ENCODE peak calls at places on chromosomes 3 and 15, in five cellular contexts. X is bronchial epithelial cell, S is endodermal cell, W is fibroblast of pulmonary artery, H is epithelial cell of esophagus. U is an unnamed sample.

GRCh38 chr3:27752926-27753325 is 30.8 kb upstream of the EOMES start:
- DNase-seq in X (no peak), S (no peak), W (no peak), H (no peak), U (no peak)

GRCh38 chr3:56484525-56485024 is 16.3 kb upstream of the ERC2 start:
- DNase-seq in X (no peak), S (no peak), W (no peak), H (no peak), U (no peak)

GRCh38 chr3:128998532-128998931 is 2.6 kb upstream of the EFCC1 start:
- DNase-seq in X (no peak), S (no peak), W (no peak), H (no peak), U (no peak)

GRCh38 chr3:54206874-54207273 is 84.5 kb downstream of the CACNA2D3 start:
- DNase-seq in X (no peak), S (peak), W (no peak), H (no peak), U (no peak)

GRCh38 chr15:34855397-34855796 is 60.0 kb upstream of the ACTC1 start:
- DNase-seq in X (peak), S (no peak), W (peak), H (peak), U (no peak)

GRCh38 chr3:16496408-16497222 is 16.9 kb downstream of the RFTN1 start:
- DNase-seq in X (peak), S (no peak), W (peak), H (peak), U (no peak)

GRCh38 chr15:86877171-86877631 is 797.5 kb downstream of the AGBL1 start:
- DNase-seq in X (no peak), S (no peak), W (no peak), H (peak), U (no peak)

GRCh38 chr3:170154084-170154483 is 27.4 kb downstream of the PHC3 start:
- DNase-seq in X (peak), S (no peak), W (peak), H (no peak), U (no peak)

GRCh38 chr15:33021806-33022389 is 172.6 kb downstream of the FMN1 start:
- DNase-seq in X (peak), S (no peak), W (peak), H (peak), U (no peak)

GRCh38 chr3:184981071-184981470 is 169.1 kb downstream of the VPS8 start:
- DNase-seq in X (no peak), S (no peak), W (no peak), H (no peak), U (no peak)

GRCh38 chr3:149494759-149495580 is 20.5 kb downstream of the TM4SF4 start:
- DNase-seq in X (peak), S (no peak), W (no peak), H (peak), U (no peak)

GRCh38 chr3:9553021-9553948 is at the start of gene LHFPL4:
- DNase-seq in X (no peak), S (peak), W (no peak), H (no peak), U (no peak)

GRCh38 chr3:172559029-172559428 is 35.8 kb upstream of the TNFSF10 start:
- DNase-seq in X (no peak), S (no peak), W (no peak), H (no peak), U (no peak)

GRCh38 chr3:55570361-55570760 is 83.3 kb upstream of the WNT5A start:
- DNase-seq in X (no peak), S (no peak), W (peak), H (no peak), U (no peak)

GRCh38 chr3:40623567-40623966 is 98.8 kb downstream of the ZNF621 start:
- DNase-seq in X (peak), S (no peak), W (peak), H (peak), U (no peak)

GRCh38 chr3:79052054-79052681 is 715.6 kb downstream of the ROBO1 start:
- DNase-seq in X (no peak), S (peak), W (no peak), H (no peak), U (no peak)

GRCh38 chr3:119588112-119588511 is 8.8 kb downstream of the ADPRH start:
- DNase-seq in X (no peak), S (no peak), W (no peak), H (peak), U (peak)

GRCh38 chr15:97027772-97028171 is 697.3 kb downstream of the NR2F2 start:
- DNase-seq in X (no peak), S (no peak), W (no peak), H (no peak), U (no peak)

GRCh38 chr15:38275951-38276350 is 23.3 kb downstream of the SPRED1 start:
- DNase-seq in X (peak), S (no peak), W (peak), H (peak), U (no peak)

GRCh38 chr3:1007890-1008289 is 84.9 kb upstream of the CNTN6 start:
- DNase-seq in X (peak), S (no peak), W (peak), H (peak), U (no peak)

GRCh38 chr3:94336076-94336741 is 273.3 kb downstream of the NSUN3 start:
- DNase-seq in X (peak), S (peak), W (peak), H (peak), U (no peak)

GRCh38 chr3:161672478-161672877 is 175.9 kb downstream of the OTOL1 start:
- DNase-seq in X (peak), S (no peak), W (no peak), H (peak), U (no peak)

GRCh38 chr3:107198522-107199271 is 178.5 kb upstream of the CCDC54 start:
- DNase-seq in X (no peak), S (no peak), W (peak), H (no peak), U (no peak)

GRCh38 chr15:92095691-92096090 is 242.2 kb downstream of the SLCO3A1 start:
- DNase-seq in X (no peak), S (no peak), W (no peak), H (no peak), U (no peak)

GRCh38 chr15:84947947-84948830 is 33.5 kb upstream of the PDE8A start:
- DNase-seq in X (peak), S (no peak), W (peak), H (peak), U (no peak)

GRCh38 chr3:36846406-36846805 is 82.1 kb upstream of the DCLK3 start:
- DNase-seq in X (no peak), S (no peak), W (no peak), H (no peak), U (no peak)

GRCh38 chr3:39794880-39795279 is 14.5 kb upstream of the MYRIP start:
- DNase-seq in X (no peak), S (no peak), W (no peak), H (no peak), U (no peak)

GRCh38 chr15:31096563-31096962 is 5.0 kb downstream of the TRPM1 start:
- DNase-seq in X (no peak), S (no peak), W (no peak), H (no peak), U (no peak)

GRCh38 chr3:15342945-15343344 is 10.6 kb upstream of the SH3BP5 start:
- DNase-seq in X (no peak), S (no peak), W (no peak), H (no peak), U (no peak)

GRCh38 chr3:126552688-126553283 is 5.9 kb downstream of the C3orf22 start:
- DNase-seq in X (no peak), S (peak), W (no peak), H (no peak), U (no peak)

GRCh38 chr15:69080203-69080957 is 65.9 kb downstream of the NOX5 start:
- DNase-seq in X (no peak), S (peak), W (peak), H (peak), U (no peak)

GRCh38 chr3:70431906-70432305 is 119.5 kb upstream of the MDFIC2 start:
- DNase-seq in X (no peak), S (no peak), W (peak), H (no peak), U (no peak)

GRCh38 chr3:141783632-141784031 is 20.4 kb downstream of the GRK7 start:
- DNase-seq in X (no peak), S (peak), W (no peak), H (no peak), U (no peak)

GRCh38 chr3:12227833-12228232 is 61.0 kb upstream of the PPARG start:
- DNase-seq in X (peak), S (no peak), W (peak), H (no peak), U (no peak)

GRCh38 chr15:94270570-94270969 is 39.2 kb downstream of the MCTP2 start:
- DNase-seq in X (no peak), S (no peak), W (no peak), H (no peak), U (no peak)

GRCh38 chr15:94274745-94275144 is 43.4 kb downstream of the MCTP2 start:
- DNase-seq in X (no peak), S (no peak), W (no peak), H (no peak), U (no peak)

GRCh38 chr15:94277485-94277884 is 46.1 kb downstream of the MCTP2 start:
- DNase-seq in X (no peak), S (no peak), W (no peak), H (no peak), U (no peak)

GRCh38 chr15:94269954-94270353 is 38.6 kb downstream of the MCTP2 start:
- DNase-seq in X (no peak), S (no peak), W (no peak), H (no peak), U (no peak)

DNA sequence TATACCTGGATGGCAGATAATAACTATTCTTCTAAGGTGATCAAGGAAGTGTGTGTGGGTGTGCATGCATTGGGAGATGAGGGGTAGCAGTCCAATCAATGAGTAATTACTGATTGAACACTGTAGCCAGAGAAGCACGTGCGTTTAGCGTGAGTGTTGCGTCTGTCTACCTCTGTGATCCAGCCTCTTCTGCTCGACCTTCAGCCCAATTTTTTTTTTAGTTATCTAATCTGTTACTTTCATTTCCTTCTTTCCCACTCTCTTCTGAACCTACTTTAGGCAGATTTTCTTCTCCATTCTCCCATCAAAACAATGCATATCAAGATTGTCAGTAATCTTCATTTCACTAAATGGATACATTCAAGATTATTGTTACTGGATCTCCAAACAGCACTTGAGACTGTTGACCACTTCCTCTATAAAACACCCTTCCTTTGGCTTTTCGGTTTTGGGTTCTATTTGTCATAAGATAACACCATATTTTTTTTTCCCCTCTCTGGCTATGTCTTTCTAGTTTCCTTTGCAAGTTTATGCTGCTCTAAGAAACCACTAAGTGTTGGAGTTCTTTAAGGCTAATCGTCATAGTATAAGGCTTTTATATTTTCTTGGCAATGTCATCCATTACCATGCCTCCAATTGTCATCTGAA is 41.0 kb downstream of the MCTP2 start:
- DNase-seq in X (no peak), S (no peak), W (no peak), H (no peak), U (no peak)
- H3K4me3 ChIP-seq in X (no peak), S (no peak), W (no peak), H (no peak), U (no peak)

GRCh38 chr3:147301781-147302180 is 104.6 kb downstream of the ZIC4 start:
- DNase-seq in X (no peak), S (no peak), W (no peak), H (no peak), U (no peak)

GRCh38 chr3:147299656-147300055 is 106.7 kb downstream of the ZIC4 start:
- DNase-seq in X (no peak), S (no peak), W (peak), H (no peak), U (no peak)

GRCh38 chr3:147298511-147298982 is 107.8 kb downstream of the ZIC4 start:
- DNase-seq in X (peak), S (no peak), W (peak), H (peak), U (no peak)

DNA sequence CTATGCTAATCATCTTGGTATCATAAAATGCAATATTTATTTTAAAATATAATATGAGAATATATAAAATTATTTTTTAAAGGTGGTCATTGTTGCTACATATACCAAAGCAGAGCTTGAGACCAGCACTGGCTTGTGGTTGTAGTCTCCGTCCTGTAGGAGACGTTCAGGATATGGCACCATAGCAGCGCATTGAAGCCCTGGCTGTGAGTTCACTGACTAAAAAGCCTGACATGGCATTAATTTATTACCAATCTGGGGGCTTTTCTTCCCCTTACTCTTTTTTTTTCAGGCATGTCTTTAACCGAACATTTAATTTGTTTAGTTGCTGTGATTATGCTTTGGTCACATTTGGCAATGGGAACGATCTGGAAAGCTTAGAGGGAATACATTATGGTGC is 108.6 kb downstream of the ZIC4 start:
- DNase-seq in X (no peak), S (no peak), W (peak), H (no peak), U (no peak)
- TF ChIP-seq CTCF in X (no peak), S (peak), W (no peak), H (no peak), U (no peak)

GRCh38 chr15:99707481-99708270 is 25.6 kb downstream of the LYSMD4 start:
- DNase-seq in X (peak), S (no peak), W (no peak), H (peak), U (no peak)
- H3K4me3 ChIP-seq in X (no peak), S (no peak), W (no peak), H (no peak), U (no peak)

GRCh38 chr15:29103825-29104565 is 165.6 kb downstream of the NSMCE3 start:
- DNase-seq in X (peak), S (peak), W (peak), H (peak), U (no peak)
- TF ChIP-seq CTCF in X (peak), S (peak), W (peak), H (peak), U (peak)

DNA sequence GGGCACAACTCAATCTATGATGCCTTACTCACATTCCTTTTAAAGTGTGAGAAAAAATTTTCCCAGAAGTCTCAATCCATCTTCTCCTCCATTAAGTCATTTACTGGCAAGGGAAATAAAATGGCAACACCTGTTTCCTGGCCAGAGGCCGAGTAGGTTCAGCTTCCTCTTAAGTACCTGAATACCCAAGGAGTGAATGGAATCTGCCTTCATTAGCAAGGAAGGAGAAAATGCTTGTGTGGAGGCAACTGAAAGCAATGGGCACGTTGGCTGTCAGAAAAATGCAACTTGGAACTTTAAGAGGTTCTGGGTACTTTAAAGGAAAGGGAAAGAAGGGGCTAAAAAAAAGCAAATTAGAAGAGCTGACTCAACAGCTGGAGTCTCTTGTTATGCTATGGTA is 423.6 kb upstream of the ARL6 start:
- DNase-seq in X (no peak), S (no peak), W (no peak), H (no peak), U (no peak)
- H3K4me3 ChIP-seq in X (no peak), S (no peak), W (no peak), H (no peak), U (no peak)

DNA sequence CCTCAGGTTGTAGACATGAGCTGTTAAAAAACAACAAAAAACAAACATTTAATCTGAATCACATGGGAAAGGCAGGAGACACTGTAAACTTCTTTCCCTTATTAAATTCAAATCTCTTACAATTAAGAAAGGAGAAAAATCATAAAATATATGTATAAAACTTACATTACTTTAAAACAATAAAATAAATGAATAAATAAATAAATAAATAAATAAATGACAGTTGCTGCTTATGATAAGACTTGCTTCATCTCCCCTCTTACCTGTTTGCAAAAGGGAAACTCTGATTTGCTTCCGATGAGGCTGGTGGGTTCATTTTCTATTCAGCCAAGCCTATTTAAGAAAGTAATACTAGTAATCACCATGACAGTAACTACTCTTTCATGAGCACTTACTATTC is 353.4 kb upstream of the TBL1XR1 start:
- DNase-seq in X (no peak), S (no peak), W (no peak), H (no peak), U (no peak)
- TF ChIP-seq CTCF in X (no peak), S (no peak), W (no peak), H (no peak), U (no peak)

GRCh38 chr3:194488007-194488742 is 1.4 kb upstream of the ATP13A3 start:
- DNase-seq in X (peak), S (peak), W (peak), H (peak), U (no peak)
- H3K4me3 ChIP-seq in X (no peak), S (no peak), W (peak), H (no peak), U (no peak)

GRCh38 chr3:160475153-160475552 is 25.6 kb upstream of the TRIM59 start:
- DNase-seq in X (no peak), S (no peak), W (no peak), H (no peak), U (no peak)
- TF ChIP-seq CTCF in X (no peak), S (no peak), W (no peak), H (no peak), U (no peak)

U was measured in lung.